ENCODE peak calls at places on chromosomes 11 and 22, in nine cellular contexts. O is endodermal cell, H is astrocyte of the spinal cord, P is psoas muscle, R is heart left ventricle, E is A549, U is fibroblast of mammary gland, N is DND-41, Q is AG04450. M is an unnamed sample.

GRCh38 chr11:135008001-135008405 is 596.0 kb upstream of the B3GAT1 start:
- DNase-seq in O (no peak), H (no peak), P (no peak), R (no peak), E (no peak), U (no peak), N (no peak), Q (no peak), M (no peak)

GRCh38 chr11:7486731-7487130 is 1.4 kb downstream of the OLFML1 start:
- DNase-seq in O (no peak), H (no peak), P (no peak), R (no peak), E (no peak), U (no peak), N (no peak), Q (no peak), M (no peak)

GRCh38 chr11:117045196-117045595 is 53.0 kb downstream of the SIK3 start:
- DNase-seq in O (no peak), H (peak; percentile 64), P (no peak), R (no peak), E (no peak), U (peak; percentile 66), N (no peak), Q (peak; percentile 15), M (peak; percentile 100)

GRCh38 chr11:121523581-121524232 is 70.9 kb upstream of the SORL1-AS1 start:
- DNase-seq in O (no peak), H (no peak), P (no peak), R (no peak), E (no peak), U (no peak), N (no peak), Q (no peak), M (no peak)

GRCh38 chr11:66936326-66936725 is 21.9 kb downstream of the PC start:
- DNase-seq in O (no peak), H (peak; percentile 93), P (no peak), R (no peak), E (peak; percentile 57), U (peak; percentile 89), N (no peak), Q (peak; percentile 87), M (no peak)

GRCh38 chr11:20909995-20910726 is 240.8 kb downstream of the NELL1 start:
- DNase-seq in O (no peak), H (no peak), P (no peak), R (no peak), E (no peak), U (no peak), N (no peak), Q (no peak), M (no peak)

GRCh38 chr22:37186228-37186996 is 1.6 kb downstream of the C1QTNF6 start:
- DNase-seq in O (peak; percentile 75), H (peak; percentile 81), P (peak; percentile 39), R (peak; percentile 46), E (peak; percentile 94), U (peak; percentile 89), N (peak; percentile 63), Q (peak; percentile 57), M (no peak)

GRCh38 chr11:68396526-68396925 is 64.0 kb upstream of the PPP6R3 start:
- DNase-seq in O (no peak), H (no peak), P (peak; percentile 77), R (no peak), E (no peak), U (no peak), N (no peak), Q (no peak), M (no peak)

GRCh38 chr11:111698852-111699559 is 67.2 kb downstream of the PPP2R1B start:
- DNase-seq in O (no peak), H (no peak), P (no peak), R (no peak), E (no peak), U (peak; percentile 91), N (no peak), Q (no peak), M (no peak)

GRCh38 chr22:19357270-19358105 is 66.0 kb upstream of the CLTCL1 start:
- DNase-seq in O (no peak), H (no peak), P (no peak), R (no peak), E (no peak), U (peak; percentile 3), N (no peak), Q (peak; percentile 56), M (no peak)

GRCh38 chr22:37485006-37485713 is 1.0 kb downstream of the MFNG start:
- DNase-seq in O (no peak), H (no peak), P (peak; percentile 70), R (no peak), E (no peak), U (no peak), N (peak; percentile 61), Q (no peak), M (no peak)

GRCh38 chr11:33168605-33169240 is 7.4 kb upstream of the CSTF3 start:
- DNase-seq in O (no peak), H (peak; percentile 22), P (no peak), R (no peak), E (no peak), U (no peak), N (no peak), Q (no peak), M (no peak)

GRCh38 chr11:66848671-66849500 is 5.6 kb downstream of the RCE1 start:
- DNase-seq in O (peak; percentile 40), H (no peak), P (peak; percentile 48), R (peak; percentile 51), E (no peak), U (no peak), N (no peak), Q (no peak), M (no peak)

GRCh38 chr22:22687638-22688500 is 43.5 kb downstream of the GGTLC2 start:
- DNase-seq in O (peak; percentile 73), H (peak; percentile 39), P (no peak), R (no peak), E (peak; percentile 52), U (peak; percentile 71), N (peak; percentile 66), Q (peak; percentile 38), M (no peak)

GRCh38 chr11:125141686-125142535 is 22.6 kb upstream of the PKNOX2 start:
- DNase-seq in O (peak; percentile 96), H (peak; percentile 23), P (peak; percentile 64), R (peak; percentile 66), E (no peak), U (peak; percentile 28), N (peak; percentile 64), Q (no peak), M (no peak)

DNA sequence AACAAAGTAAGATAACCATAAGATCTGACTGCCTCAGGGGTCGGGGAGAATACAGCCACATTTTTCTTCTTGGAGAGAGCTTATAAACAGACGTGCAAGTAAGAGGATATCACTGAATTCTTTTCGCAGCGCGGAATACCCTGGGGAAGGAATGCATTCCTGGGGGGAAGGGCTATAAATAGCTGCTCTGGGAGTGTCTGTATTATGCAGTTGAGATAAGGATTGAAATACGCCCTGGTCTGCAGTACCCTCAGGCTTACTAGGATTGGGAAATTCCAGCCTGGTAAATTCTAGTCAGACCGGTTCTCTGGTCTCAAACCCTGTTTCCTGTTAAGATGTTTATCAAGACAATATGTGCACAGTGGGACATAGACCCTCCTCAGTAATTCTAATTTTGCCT is 1491.7 kb upstream of the RAG2 start:
- DNase-seq in O (no peak), H (peak; percentile 14), P (no peak), R (no peak), E (peak; percentile 0), U (no peak), N (no peak), Q (no peak), M (no peak)
- TF ChIP-seq CTCF in O (no peak), H (no peak), P (no peak), R (no peak), E (no peak), U (no peak), N (no peak), Q (no peak), M (no peak)

DNA sequence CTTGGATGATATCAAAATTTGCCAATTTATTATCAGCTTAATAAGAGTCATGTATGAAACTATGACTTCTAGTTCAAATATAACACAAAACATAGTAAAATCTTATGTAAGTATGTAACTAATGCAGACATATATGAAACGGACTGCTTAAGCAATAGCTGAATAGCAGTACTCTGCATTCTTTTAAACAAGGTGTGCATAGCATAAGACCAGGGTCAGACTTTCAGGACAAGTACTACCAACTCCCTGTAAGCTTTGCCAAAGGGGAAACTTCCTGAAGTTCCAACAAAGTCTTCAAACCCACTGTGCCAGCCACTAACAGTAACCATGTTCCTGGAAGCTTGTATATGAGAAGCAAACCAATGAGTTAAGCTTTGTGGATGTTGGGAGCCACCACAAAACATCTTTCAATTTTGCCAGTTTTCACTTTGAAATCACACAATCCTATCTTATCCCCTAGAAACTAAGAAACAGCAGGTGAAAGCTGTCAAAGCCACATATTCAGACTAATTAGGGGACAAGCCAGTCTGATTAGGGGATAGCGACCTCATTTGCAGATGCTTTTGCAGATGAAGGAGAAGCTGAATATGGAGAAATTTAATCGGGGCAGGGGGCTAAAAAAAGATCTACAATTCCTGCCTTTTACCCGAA is 13.3 kb downstream of the RBFOX2 start:
- DNase-seq in O (no peak), H (no peak), P (no peak), R (no peak), E (no peak), U (no peak), N (no peak), Q (no peak), M (no peak)
- H3K4me3 ChIP-seq in O (no peak overlapping the region), H (no peak overlapping the region), P (no peak overlapping the region), R (peak overlapping the region; percentile 6), E (no peak overlapping the region), U (no peak overlapping the region), N (no peak overlapping the region), Q (no peak overlapping the region), M (no peak overlapping the region)

GRCh38 chr11:61429346-61429690 is 457 bp downstream of the CPSF7 start:
- DNase-seq in O (peak; percentile 92), H (peak; percentile 50), P (peak; percentile 85), R (peak; percentile 83), E (peak; percentile 76), U (peak; percentile 49), N (peak; percentile 80), Q (no peak), M (peak; percentile 22)
- TF ChIP-seq CTCF in O (peak; percentile 70), H (no peak), P (peak; percentile 28), R (peak; percentile 39), E (no peak), U (no peak), N (peak; percentile 52), Q (no peak), M (peak; percentile 26)

GRCh38 chr22:46292173-46292572 is 4.5 kb upstream of the GTSE1 start:
- DNase-seq in O (no peak), H (no peak), P (no peak), R (no peak), E (no peak), U (no peak), N (no peak), Q (no peak), M (no peak)

GRCh38 chr22:46295277-46295971 is 1.2 kb upstream of the GTSE1 start:
- DNase-seq in O (no peak), H (no peak), P (no peak), R (no peak), E (no peak), U (no peak), N (no peak), Q (no peak), M (no peak)

GRCh38 chr22:46294784-46295183 is 1.9 kb upstream of the GTSE1 start:
- DNase-seq in O (no peak), H (no peak), P (no peak), R (no peak), E (no peak), U (no peak), N (no peak), Q (no peak), M (no peak)

GRCh38 chr22:46292727-46293126 is 3.9 kb upstream of the GTSE1 start:
- DNase-seq in O (no peak), H (no peak), P (no peak), R (no peak), E (no peak), U (no peak), N (no peak), Q (no peak), M (no peak)

GRCh38 chr22:46293591-46294260 is 2.9 kb upstream of the GTSE1 start:
- DNase-seq in O (no peak), H (peak; percentile 59), P (peak; percentile 77), R (peak; percentile 80), E (no peak), U (peak; percentile 75), N (peak; percentile 65), Q (no peak), M (no peak)
- H3K4me3 ChIP-seq in O (no peak overlapping the region), H (no peak overlapping the region), P (no peak overlapping the region), R (no peak overlapping the region), E (no peak overlapping the region), U (no peak overlapping the region), N (no peak overlapping the region), Q (no peak overlapping the region), M (no peak overlapping the region)

M was measured in retinal pigment epithelial cell.